ENCODE peak calls at places on chromosome 5, in eight cellular contexts. J is GM04504; I is amniotic stem cell; D is uterus; B is activated B cell treated with CpG ODN at 0.5 μM for 24 hours; L is CD8-positive, alpha-beta T cell; R is RCC 7860; G is effector memory CD8-positive, alpha-beta T cell. N is an unnamed sample.
A peak's percentile ranks its signal among the peaks of the same experiment; 100 is the strongest.

GRCh38 chr5:19886123-19886921 is 101.7 kb downstream of the CDH18 start:
- DNase-seq in J (no peak), I (peak; percentile 67), D (no peak), B (no peak), L (no peak), R (no peak), G (no peak), N (no peak)

GRCh38 chr5:147985593-147985992 is 78.2 kb upstream of the SPINK5 start:
- DNase-seq in J (no peak), I (no peak), D (no peak), B (no peak), L (no peak), R (no peak), G (no peak), N (no peak)

GRCh38 chr5:171485668-171486067 is 66.2 kb downstream of the FGF18 start:
- DNase-seq in J (no peak), I (no peak), D (no peak), B (no peak), L (no peak), R (no peak), G (no peak), N (no peak)

GRCh38 chr5:57335092-57335491 is 147.5 kb downstream of the ACTBL2 start:
- DNase-seq in J (no peak), I (peak; percentile 26), D (no peak), B (no peak), L (no peak), R (peak; percentile 27), G (no peak), N (no peak)

GRCh38 chr5:139141841-139142240 is 56.3 kb downstream of the SIL1 start:
- DNase-seq in J (no peak), I (no peak), D (peak; percentile 60), B (no peak), L (no peak), R (no peak), G (no peak), N (no peak)

GRCh38 chr5:1883120-1883924 is 597 bp upstream of the IRX4 start:
- DNase-seq in J (no peak), I (no peak), D (no peak), B (no peak), L (no peak), R (no peak), G (no peak), N (no peak)

GRCh38 chr5:33793836-33794549 is 97.8 kb downstream of the ADAMTS12 start:
- DNase-seq in J (no peak), I (no peak), D (no peak), B (no peak), L (no peak), R (no peak), G (no peak), N (no peak)

GRCh38 chr5:159864885-159865622 is 51.2 kb upstream of the ADRA1B start:
- DNase-seq in J (peak; percentile 60), I (no peak), D (no peak), B (no peak), L (no peak), R (no peak), G (no peak), N (no peak)

GRCh38 chr5:40813698-40814281 is 15.6 kb upstream of the PRKAA1 start:
- DNase-seq in J (no peak), I (no peak), D (no peak), B (no peak), L (no peak), R (no peak), G (no peak), N (no peak)

GRCh38 chr5:105230516-105230915 is 1667.9 kb upstream of the NUDT12 start:
- DNase-seq in J (no peak), I (no peak), D (no peak), B (no peak), L (no peak), R (no peak), G (no peak), N (no peak)

N was measured in activated gamma-delta T cell treated with Interleukin-2 at 50 U/mL for 16 hours.